ENCODE peak calls at places on chromosomes 5 and 9, in five cellular contexts. D, V, K, G and O are unnamed samples.

GRCh38 chr9:116817762-116818161 is 130.7 kb downstream of the TRIM32 start:
- DNase-seq in V (no peak), G (no peak), K (no peak), D (no peak), O (no peak)

GRCh38 chr5:82635561-82636288 is 357.6 kb upstream of the RPS23 start:
- DNase-seq in K (no peak), V (peak), G (no peak), D (peak), O (no peak)

GRCh38 chr5:160649304-160649703 is 202.7 kb downstream of the ATP10B start:
- DNase-seq in D (no peak), K (no peak), V (peak), G (peak), O (no peak)

GRCh38 chr5:109099081-109099480 is 310.7 kb downstream of the PJA2 start:
- DNase-seq in G (no peak), V (no peak), D (no peak), K (no peak), O (no peak)

GRCh38 chr5:157866536-157866935 is 7.6 kb upstream of the CLINT1 start:
- DNase-seq in K (no peak), V (no peak), D (no peak), G (no peak), O (no peak)

GRCh38 chr9:84366683-84367082 is 26.1 kb upstream of the SLC28A3 start:
- DNase-seq in D (no peak), V (no peak), K (no peak), G (no peak), O (no peak)

GRCh38 chr9:38000332-38000731 is 68.7 kb downstream of the SHB start:
- DNase-seq in G (peak), K (no peak), V (no peak), D (no peak), O (peak)

GRCh38 chr5:103465891-103466290 is 96.7 kb downstream of the NUDT12 start:
- DNase-seq in D (no peak), V (no peak), K (no peak), G (no peak), O (no peak)

GRCh38 chr5:33425334-33425733 is 15.4 kb upstream of the TARS1 start:
- DNase-seq in D (no peak), K (no peak), V (no peak), G (no peak), O (no peak)

GRCh38 chr9:89755835-89756234 is 151.0 kb downstream of the GADD45G start:
- DNase-seq in V (no peak), G (no peak), D (no peak), K (no peak), O (no peak)

GRCh38 chr5:18560602-18561001 is 926.3 kb downstream of the TAF11L14 start:
- DNase-seq in G (no peak), V (no peak), K (no peak), D (no peak), O (no peak)

GRCh38 chr5:37308796-37309195 is 59.6 kb upstream of the CPLANE1 start:
- DNase-seq in K (no peak), G (no peak), V (no peak), D (no peak), O (no peak)

GRCh38 chr5:2188661-2189060 is 305.9 kb upstream of the IRX4 start:
- DNase-seq in G (no peak), K (no peak), D (no peak), V (no peak), O (no peak)

GRCh38 chr9:3677541-3677940 is 151.7 kb upstream of the RFX3 start:
- DNase-seq in K (no peak), D (no peak), G (no peak), V (no peak), O (no peak)

GRCh38 chr5:133406208-133406607 is 206.1 kb downstream of the FSTL4 start:
- DNase-seq in V (no peak), G (no peak), K (no peak), D (no peak), O (no peak)

GRCh38 chr5:65213921-65214525 is 267.7 kb downstream of the ADAMTS6 start:
- DNase-seq in D (peak), K (no peak), G (peak), V (peak), O (peak)

GRCh38 chr9:132651259-132651658 is 18.5 kb downstream of the DDX31 start:
- DNase-seq in V (no peak), G (no peak), K (no peak), D (no peak), O (no peak)

GRCh38 chr5:10854526-10855277 is 93.7 kb upstream of the DAP start:
- DNase-seq in V (no peak), K (no peak), G (no peak), D (no peak), O (no peak)

GRCh38 chr5:130282044-130282443 is 377.8 kb downstream of the CHSY3 start:
- DNase-seq in V (no peak), G (no peak), K (no peak), D (no peak), O (no peak)

GRCh38 chr5:59540366-59540765 is 353.2 kb downstream of the PDE4D start:
- DNase-seq in K (no peak), D (no peak), V (no peak), G (peak), O (no peak)

GRCh38 chr9:116873937-116874900 is 187.1 kb downstream of the TRIM32 start:
- DNase-seq in V (no peak), D (no peak), G (no peak), K (no peak), O (no peak)

GRCh38 chr5:169350016-169350415 is 49.1 kb upstream of the SLIT3 start:
- DNase-seq in D (peak), V (no peak), K (no peak), G (no peak), O (no peak)

GRCh38 chr9:106829666-106830408 is 33.1 kb upstream of the ZNF462 start:
- DNase-seq in D (no peak), K (no peak), V (no peak), G (peak), O (no peak)

GRCh38 chr9:137478613-137479314 is 19.6 kb upstream of the NSMF start:
- DNase-seq in D (no peak), G (peak), K (no peak), V (no peak), O (no peak)

GRCh38 chr5:78127875-78128274 is 166.6 kb downstream of the AP3B1 start:
- DNase-seq in K (no peak), G (peak), V (no peak), D (peak), O (peak)

GRCh38 chr5:72138943-72139467 is 31.7 kb downstream of the MAP1B start:
- DNase-seq in G (no peak), V (no peak), D (no peak), K (peak), O (peak)

GRCh38 chr9:87594218-87594617 is 96.6 kb downstream of the DAPK1 start:
- DNase-seq in V (no peak), G (no peak), D (no peak), K (no peak), O (no peak)

GRCh38 chr9:106920091-106920490 is 57.1 kb downstream of the ZNF462 start:
- DNase-seq in K (no peak), D (no peak), G (no peak), V (no peak), O (no peak)

GRCh38 chr9:83934569-83935275 is 13.5 kb upstream of the KIF27 start:
- DNase-seq in G (no peak), D (no peak), K (no peak), V (no peak), O (no peak)

GRCh38 chr5:140182075-140182709 is 7.2 kb downstream of the CYSTM1 start:
- DNase-seq in K (no peak), G (no peak), V (no peak), D (no peak), O (no peak)

GRCh38 chr5:137269886-137270285 is 229.2 kb downstream of the SPOCK1 start:
- DNase-seq in D (no peak), K (no peak), G (no peak), V (no peak), O (no peak)

GRCh38 chr5:124662261-124662781 is 84.1 kb downstream of the ZNF608 start:
- DNase-seq in G (peak), V (no peak), D (peak), K (no peak), O (no peak)

GRCh38 chr9:36328798-36329411 is 70.7 kb upstream of the GNE start:
- DNase-seq in V (peak), G (peak), K (no peak), D (peak), O (peak)

GRCh38 chr5:180138976-180139730 is 67.6 kb upstream of the RNF130 start:
- DNase-seq in G (no peak), K (no peak), V (no peak), D (no peak), O (no peak)

GRCh38 chr9:33329996-33330395 is 39.7 kb downstream of the NFX1 start:
- DNase-seq in G (no peak), V (no peak), K (no peak), D (peak), O (no peak)

GRCh38 chr5:142929602-142930001 is 159.4 kb downstream of the ARHGAP26 start:
- DNase-seq in K (no peak), V (no peak), D (no peak), G (no peak), O (no peak)

GRCh38 chr9:71793386-71794105 is 25.2 kb upstream of the CEMIP2 start:
- DNase-seq in V (peak), D (no peak), G (peak), K (no peak), O (no peak)

GRCh38 chr5:109246841-109247592 is 162.8 kb downstream of the PJA2 start:
- DNase-seq in V (no peak), G (no peak), D (no peak), K (no peak), O (no peak)

DNA sequence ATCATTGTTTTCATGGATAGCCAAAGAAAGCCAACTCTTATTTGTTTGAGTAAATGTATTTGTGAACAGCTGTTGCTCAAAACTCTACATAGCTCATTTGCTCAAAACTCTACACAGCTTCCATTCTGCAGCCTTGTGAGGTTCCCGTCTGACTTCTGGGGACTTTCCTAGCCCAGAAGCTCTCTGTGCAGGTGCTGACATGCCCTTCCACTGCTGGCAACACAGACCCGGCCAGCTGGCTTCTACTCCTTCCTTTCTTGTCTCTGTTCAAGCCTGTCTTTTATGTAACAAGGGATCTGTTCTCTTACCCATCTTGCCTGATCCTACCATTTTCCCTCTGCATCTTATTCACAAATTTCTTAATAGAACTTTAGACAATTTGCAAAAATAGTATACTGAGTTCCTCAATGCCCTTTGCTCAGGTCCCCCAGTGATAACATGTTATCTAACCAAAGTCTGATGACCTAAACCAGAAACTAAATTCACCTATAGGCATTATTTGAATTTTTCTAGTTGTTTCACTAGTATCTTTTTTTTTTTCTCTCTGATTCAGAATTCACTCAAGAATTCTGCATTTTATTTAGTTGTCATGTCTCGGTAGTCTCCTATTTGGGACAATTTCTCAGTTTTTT is 556.5 kb upstream of the SEMA6A start:
- DNase-seq in G (no peak), D (no peak), K (peak), V (no peak), O (no peak)
- TF ChIP-seq JUNB in G (no peak), D (no peak), K (peak), V (no peak), O (no peak)

GRCh38 chr9:133979124-133979920 is 12.8 kb downstream of the VAV2 start:
- DNase-seq in D (no peak), K (no peak), V (peak), G (peak), O (no peak)
- TF ChIP-seq JUNB in D (no peak), K (no peak), V (no peak), G (no peak), O (no peak)

GRCh38 chr5:98454904-98455303 is 318.6 kb upstream of the RGMB start:
- DNase-seq in D (no peak), K (no peak), V (no peak), G (no peak), O (no peak)
- TF ChIP-seq JUNB in D (no peak), K (no peak), V (no peak), G (no peak), O (no peak)

DNA sequence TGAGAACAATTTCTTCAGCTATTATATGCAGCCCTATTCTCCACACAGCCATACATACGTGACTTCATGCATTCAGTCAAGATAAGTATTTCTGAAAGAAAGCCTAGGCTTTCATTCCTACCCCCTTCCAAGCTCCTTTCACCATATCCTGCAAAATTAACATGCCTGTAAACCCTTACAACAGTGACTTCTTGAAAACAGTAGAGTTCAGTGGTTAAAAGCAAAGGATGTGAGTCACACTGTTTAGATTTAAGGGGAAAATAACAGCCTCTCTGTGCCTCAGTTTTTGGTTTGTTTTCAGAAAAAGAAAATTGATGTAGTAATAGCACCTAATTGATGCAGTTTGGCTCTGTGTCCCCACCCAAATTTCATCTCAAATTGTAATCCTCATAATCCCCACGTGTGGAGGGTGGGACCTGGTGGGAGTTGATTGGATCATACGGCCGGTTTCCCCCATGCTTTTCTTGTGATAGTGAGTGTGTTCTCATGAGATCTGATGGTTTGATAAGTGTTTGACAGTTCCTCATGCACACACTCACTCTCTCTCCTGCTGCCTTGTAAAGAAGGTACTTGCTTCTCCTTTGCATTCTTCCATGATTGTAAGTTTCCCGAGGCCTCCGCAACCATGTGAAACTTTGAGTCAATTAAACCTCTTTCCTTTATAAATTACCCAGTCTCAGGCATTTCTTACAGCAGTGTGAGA is 264.8 kb downstream of the CETN3 start:
- DNase-seq in D (no peak), V (no peak), K (no peak), G (no peak), O (no peak)
- TF ChIP-seq JUNB in D (no peak), V (no peak), K (no peak), G (no peak), O (no peak)

DNA sequence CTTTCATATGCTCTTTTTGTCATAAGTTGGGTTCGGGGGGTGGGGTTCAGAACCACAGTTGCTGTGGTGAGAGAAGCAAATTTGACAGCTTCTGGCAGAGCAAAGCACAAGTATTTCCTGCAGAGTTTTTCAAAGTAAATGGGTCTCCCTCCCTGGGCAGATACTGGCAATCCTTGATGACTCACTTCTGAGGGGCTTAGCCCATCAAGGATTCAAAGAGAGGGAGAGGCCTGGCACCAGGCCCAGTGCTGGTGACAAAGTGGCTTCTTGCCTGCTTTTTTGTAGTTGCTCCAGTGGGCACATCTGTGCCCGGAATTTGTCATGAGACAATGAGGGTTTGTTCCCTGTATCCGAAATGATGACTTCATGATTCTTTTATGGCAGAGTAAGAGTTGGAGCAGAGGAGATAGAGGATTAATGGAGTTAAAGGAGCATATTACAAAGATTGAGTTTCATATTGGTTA is 46.6 kb upstream of the TNC start:
- DNase-seq in V (peak), G (no peak), D (no peak), K (no peak), O (no peak)
- TF ChIP-seq JUNB in V (no peak), G (no peak), D (no peak), K (no peak), O (no peak)

DNA sequence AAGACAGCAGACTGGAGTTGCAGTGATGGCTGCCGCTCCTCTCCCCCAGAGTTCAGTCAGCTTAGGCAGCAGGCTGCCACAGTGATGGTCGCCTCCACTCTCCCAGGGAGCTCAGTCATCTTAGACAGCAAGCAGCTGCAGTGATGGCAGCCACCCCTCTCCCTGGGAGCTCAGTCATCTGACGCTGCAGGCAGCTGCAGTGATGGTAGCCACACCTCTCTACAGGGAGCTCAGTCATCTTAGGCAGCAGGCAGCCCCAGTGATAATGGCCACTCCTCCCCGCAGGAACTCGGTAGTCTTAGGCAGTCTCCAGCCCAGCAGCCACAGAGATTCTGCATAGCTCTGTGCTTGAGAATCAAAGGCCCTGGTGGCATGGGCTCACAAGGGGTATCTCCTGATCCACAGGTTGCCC is 582.7 kb downstream of the DTWD2 start:
- DNase-seq in K (no peak), V (no peak), G (no peak), D (no peak), O (no peak)
- TF ChIP-seq JUNB in K (no peak), V (no peak), G (no peak), D (no peak), O (no peak)

GRCh38 chr5:95886340-95887044 is 64.0 kb upstream of the GLRX start:
- DNase-seq in K (no peak), V (no peak), D (no peak), G (no peak), O (no peak)
- TF ChIP-seq JUNB in K (no peak), V (no peak), D (no peak), G (no peak), O (no peak)

GRCh38 chr9:135971106-135971766 is 10.1 kb upstream of the UBAC1 start:
- DNase-seq in V (no peak), K (no peak), D (no peak), G (no peak), O (no peak)
- TF ChIP-seq JUNB in V (no peak), K (no peak), D (no peak), G (no peak), O (no peak)

GRCh38 chr9:30280229-30280900 is 2104.1 kb upstream of the ACO1 start:
- DNase-seq in K (no peak), D (no peak), V (no peak), G (no peak), O (no peak)
- TF ChIP-seq JUNB in K (no peak), D (no peak), V (no peak), G (no peak), O (no peak)